ENCODE peak calls at places on chromosomes 13 and 19, in nine cellular contexts. S is BJ, B is MM.1S, K is heart left ventricle, N is Calu3, A is fibroblast of mammary gland, U is AG04450, P is progenitor cell of endocrine pancreas, F is endodermal cell. M is an unnamed sample.

GRCh38 chr19:43598445-43599240 is 2.2 kb downstream of the ZNF576 start:
- DNase-seq in S (no peak), B (no peak), K (no peak), N (no peak), A (no peak), U (no peak), P (no peak), F (no peak), M (no peak)

GRCh38 chr13:24097064-24097463 is 63.5 kb upstream of the SPATA13 start:
- DNase-seq in S (peak), B (no peak), K (no peak), N (peak), A (peak), U (peak), P (no peak), F (no peak), M (peak)

GRCh38 chr19:21758296-21758695 is 9.1 kb downstream of the ZNF100 start:
- DNase-seq in S (no peak), B (no peak), K (no peak), N (no peak), A (no peak), U (no peak), P (no peak), F (no peak), M (no peak)

GRCh38 chr13:33992891-33993336 is 175.0 kb downstream of the RFC3 start:
- DNase-seq in S (no peak), B (no peak), K (no peak), N (no peak), A (no peak), U (no peak), P (no peak), F (no peak), M (no peak)

GRCh38 chr19:45640849-45641273 is 1.7 kb upstream of the EML2 start:
- DNase-seq in S (no peak), B (no peak), K (no peak), N (peak), A (no peak), U (no peak), P (no peak), F (peak), M (no peak)

GRCh38 chr13:48783181-48783630 is 129.5 kb downstream of the CYSLTR2 start:
- DNase-seq in S (peak), B (no peak), K (peak), N (peak), A (peak), U (peak), P (no peak), F (no peak), M (peak)

GRCh38 chr19:39506944-39507714 is 7.8 kb upstream of the SELENOV start:
- DNase-seq in S (no peak), B (no peak), K (no peak), N (peak), A (peak), U (no peak), P (peak), F (peak), M (no peak)

GRCh38 chr13:106381083-106381482 is 154.4 kb downstream of the EFNB2 start:
- DNase-seq in S (no peak), B (no peak), K (no peak), N (no peak), A (no peak), U (no peak), P (no peak), F (no peak), M (no peak)

GRCh38 chr13:114049026-114049425 is 75.2 kb upstream of the C13orf46 start:
- DNase-seq in S (no peak), B (peak), K (no peak), N (no peak), A (no peak), U (no peak), P (no peak), F (no peak), M (no peak)

GRCh38 chr19:8044018-8044417 is 8.5 kb upstream of the CCL25 start:
- DNase-seq in S (no peak), B (no peak), K (no peak), N (no peak), A (peak), U (no peak), P (no peak), F (no peak), M (no peak)

GRCh38 chr19:8038815-8039214 is 13.7 kb upstream of the CCL25 start:
- DNase-seq in S (no peak), B (no peak), K (no peak), N (no peak), A (no peak), U (no peak), P (no peak), F (no peak), M (no peak)

GRCh38 chr19:8042900-8043299 is 9.7 kb upstream of the CCL25 start:
- DNase-seq in S (no peak), B (no peak), K (no peak), N (no peak), A (no peak), U (no peak), P (no peak), F (no peak), M (no peak)

GRCh38 chr19:8039231-8039630 is 13.3 kb upstream of the CCL25 start:
- DNase-seq in S (no peak), B (no peak), K (no peak), N (no peak), A (no peak), U (no peak), P (no peak), F (no peak), M (no peak)

GRCh38 chr19:8041553-8041952 is 11.0 kb upstream of the CCL25 start:
- DNase-seq in S (no peak), B (no peak), K (no peak), N (no peak), A (no peak), U (no peak), P (no peak), F (no peak), M (no peak)
- TF ChIP-seq CTCF in S (no peak), B (no peak), K (no peak), N (no peak), A (no peak), U (no peak), P (no peak), F (no peak), M (no peak)

GRCh38 chr19:680287-681028 is 4.3 kb downstream of the FSTL3 start:
- DNase-seq in S (peak), B (peak), K (peak), N (peak), A (peak), U (peak), P (peak), F (peak), M (peak)
- TF ChIP-seq CTCF in S (peak), B (peak), K (no peak), N (peak), A (no peak), U (peak), P (peak), F (peak), M (peak)

DNA sequence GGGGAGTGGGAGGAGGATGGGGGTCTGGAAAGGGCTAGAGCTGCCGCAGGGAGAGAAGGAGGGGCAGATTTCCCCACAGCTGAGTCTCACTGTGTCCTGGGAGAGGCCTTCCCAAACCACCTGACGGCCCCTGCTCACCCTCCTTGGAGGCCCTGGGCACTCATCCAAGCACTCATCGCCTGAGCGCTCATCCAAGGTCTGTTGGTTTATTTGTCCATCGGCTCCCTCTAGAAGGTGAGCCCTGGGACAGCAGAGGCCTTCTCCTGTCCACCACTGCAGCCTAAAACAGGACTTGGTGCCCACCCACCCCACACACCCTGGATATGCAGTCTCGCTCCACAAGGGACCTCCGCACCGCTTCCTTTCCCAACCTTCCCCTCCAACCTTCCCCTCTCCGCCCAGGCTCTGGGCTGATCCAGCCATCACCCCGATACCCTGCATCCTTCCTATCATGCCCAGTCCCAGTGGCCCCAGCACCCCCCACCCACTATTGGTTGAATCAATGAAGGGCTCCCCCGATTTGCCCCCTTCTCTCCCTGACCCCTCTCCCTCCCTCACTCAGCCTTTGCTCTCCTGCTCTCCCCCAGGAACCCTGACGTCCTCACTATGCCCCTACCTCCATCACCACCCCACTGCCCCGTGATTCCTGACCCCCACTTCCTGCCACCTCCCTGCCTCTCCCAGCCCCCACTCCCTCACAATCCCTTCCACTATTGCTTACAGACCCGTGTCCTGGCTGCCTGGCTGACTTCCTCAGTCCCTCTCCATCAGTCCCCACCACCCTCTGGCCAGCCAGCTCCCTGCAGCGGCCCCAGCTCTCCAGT is 1.6 kb downstream of the UBXN6 start:
- DNase-seq in S (peak), B (no peak), K (peak), N (no peak), A (peak), U (no peak), P (no peak), F (peak), M (peak)
- TF ChIP-seq CTCF in S (peak), B (no peak), K (no peak), N (no peak), A (peak), U (peak), P (no peak), F (no peak), M (peak)

GRCh38 chr13:57704031-57704430 is 72.5 kb downstream of the PCDH17 start:
- DNase-seq in S (no peak), B (no peak), K (no peak), N (no peak), A (no peak), U (no peak), P (no peak), F (no peak), M (no peak)
- TF ChIP-seq CTCF in S (no peak), B (no peak), K (no peak), N (no peak), A (no peak), U (no peak), P (no peak), F (no peak), M (no peak)

GRCh38 chr19:4256563-4256962 is 9.7 kb downstream of the YJU2 start:
- DNase-seq in S (no peak), B (no peak), K (no peak), N (no peak), A (peak), U (no peak), P (no peak), F (peak), M (no peak)
- TF ChIP-seq CTCF in S (peak), B (peak), K (no peak), N (no peak), A (peak), U (no peak), P (no peak), F (peak), M (peak)

M was measured in HFFc6.